ENCODE peak calls at places on chromosomes 5 and 9, in seven cellular contexts. One of them, this sample, is unnamed.

GRCh38 chr9:129776938-129777768 is 24.3 kb upstream of the PTGES start:
- DNase-seq in uterus: peak
- DNase-seq in GM12878: no peak
- DNase-seq in spleen: peak
- DNase-seq in testis: peak
- DNase-seq in ovary: peak
- DNase-seq in stomach: peak
- DNase-seq in this sample: peak

GRCh38 chr9:35728041-35728971 is 3.7 kb downstream of the TLN1 start:
- DNase-seq in uterus: peak
- DNase-seq in GM12878: no peak
- DNase-seq in spleen: peak
- DNase-seq in testis: peak
- DNase-seq in ovary: peak
- DNase-seq in stomach: peak
- DNase-seq in this sample: peak

GRCh38 chr9:122900791-122901190 is 4.4 kb downstream of the RC3H2 start:
- DNase-seq in uterus: no peak
- DNase-seq in GM12878: no peak
- DNase-seq in spleen: no peak
- DNase-seq in testis: no peak
- DNase-seq in ovary: no peak
- DNase-seq in stomach: no peak
- DNase-seq in this sample: no peak

GRCh38 chr5:43889238-43889637 is 286.3 kb downstream of the NNT start:
- DNase-seq in uterus: no peak
- DNase-seq in GM12878: no peak
- DNase-seq in spleen: no peak
- DNase-seq in testis: no peak
- DNase-seq in ovary: no peak
- DNase-seq in stomach: no peak
- DNase-seq in this sample: no peak

GRCh38 chr9:76996700-76997099 is 22.8 kb upstream of the FOXB2 start:
- DNase-seq in uterus: peak
- DNase-seq in GM12878: no peak
- DNase-seq in spleen: no peak
- DNase-seq in testis: peak
- DNase-seq in ovary: no peak
- DNase-seq in stomach: no peak
- DNase-seq in this sample: peak

GRCh38 chr9:36855443-36856315 is 178.4 kb downstream of the PAX5 start:
- DNase-seq in uterus: no peak
- DNase-seq in GM12878: no peak
- DNase-seq in spleen: no peak
- DNase-seq in testis: no peak
- DNase-seq in ovary: no peak
- DNase-seq in stomach: no peak
- DNase-seq in this sample: no peak

GRCh38 chr5:140295414-140295813 is 7.5 kb downstream of the PFDN1 start:
- DNase-seq in uterus: peak
- DNase-seq in GM12878: no peak
- DNase-seq in spleen: no peak
- DNase-seq in testis: peak
- DNase-seq in ovary: no peak
- DNase-seq in stomach: peak
- DNase-seq in this sample: peak

GRCh38 chr5:151345808-151346478 is 1.4 kb downstream of the SLC36A2 start:
- DNase-seq in uterus: no peak
- DNase-seq in GM12878: no peak
- DNase-seq in spleen: no peak
- DNase-seq in testis: no peak
- DNase-seq in ovary: no peak
- DNase-seq in stomach: no peak
- DNase-seq in this sample: no peak

GRCh38 chr5:136420168-136420916 is 55.0 kb upstream of the TRPC7 start:
- DNase-seq in uterus: no peak
- DNase-seq in GM12878: no peak
- DNase-seq in spleen: no peak
- DNase-seq in testis: no peak
- DNase-seq in ovary: no peak
- DNase-seq in stomach: no peak
- DNase-seq in this sample: no peak

GRCh38 chr5:174581483-174581882 is 142.9 kb upstream of the MSX2 start:
- DNase-seq in uterus: no peak
- DNase-seq in GM12878: no peak
- DNase-seq in spleen: no peak
- DNase-seq in testis: peak
- DNase-seq in ovary: no peak
- DNase-seq in stomach: peak
- DNase-seq in this sample: no peak

GRCh38 chr9:15909297-15909696 is 356.5 kb downstream of the CCDC171 start:
- DNase-seq in uterus: peak
- DNase-seq in GM12878: no peak
- DNase-seq in spleen: no peak
- DNase-seq in testis: no peak
- DNase-seq in ovary: no peak
- DNase-seq in stomach: no peak
- DNase-seq in this sample: no peak

GRCh38 chr5:81552844-81553569 is 159.1 kb upstream of the ACOT12 start:
- DNase-seq in uterus: no peak
- DNase-seq in GM12878: no peak
- DNase-seq in spleen: no peak
- DNase-seq in testis: no peak
- DNase-seq in ovary: no peak
- DNase-seq in stomach: no peak
- DNase-seq in this sample: no peak

GRCh38 chr5:149240354-149240998 is 31.2 kb upstream of the AFAP1L1 start:
- DNase-seq in uterus: peak
- DNase-seq in GM12878: no peak
- DNase-seq in spleen: peak
- DNase-seq in testis: peak
- DNase-seq in ovary: no peak
- DNase-seq in stomach: peak
- DNase-seq in this sample: no peak

DNA sequence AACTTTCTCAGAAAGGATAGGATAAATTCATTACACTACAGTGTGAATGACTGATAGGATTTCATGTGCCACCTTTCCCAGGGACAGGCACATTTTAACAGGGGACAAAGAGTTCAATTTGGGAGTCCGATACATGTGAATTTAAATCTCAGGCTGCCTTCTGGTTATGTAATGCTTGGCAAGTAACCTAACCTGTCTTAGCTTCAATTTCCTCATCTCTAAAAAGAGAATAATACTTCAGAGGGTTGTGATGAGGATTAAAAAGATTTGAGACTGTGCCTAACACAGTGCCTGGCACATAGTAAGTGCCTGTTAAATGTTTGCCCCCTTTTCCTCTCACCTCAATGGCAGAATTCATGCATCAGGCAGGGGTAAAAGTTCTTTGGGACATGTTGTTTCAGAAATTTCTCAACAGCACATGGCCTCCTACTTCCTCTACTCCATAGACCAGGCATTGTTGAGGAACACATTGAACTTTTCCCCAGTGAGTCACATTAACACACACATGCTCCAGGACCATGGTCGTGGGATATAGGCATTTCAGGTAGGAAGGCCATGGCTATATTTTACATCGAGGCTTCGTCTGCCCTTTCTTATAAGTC is 94.6 kb upstream of the EGFLAM start:
- DNase-seq in uterus: no peak
- DNase-seq in GM12878: no peak
- DNase-seq in spleen: no peak
- DNase-seq in testis: no peak
- DNase-seq in ovary: no peak
- DNase-seq in stomach: no peak
- DNase-seq in this sample: no peak
- H3K4me3 ChIP-seq in uterus: no peak
- H3K4me3 ChIP-seq in GM12878: no peak
- H3K4me3 ChIP-seq in spleen: no peak
- H3K4me3 ChIP-seq in testis: no peak
- H3K4me3 ChIP-seq in ovary: no peak
- H3K4me3 ChIP-seq in stomach: no peak
- H3K4me3 ChIP-seq in this sample: no peak

GRCh38 chr5:114789773-114790402 is 379.8 kb downstream of the TRIM36 start:
- DNase-seq in uterus: no peak
- DNase-seq in GM12878: no peak
- DNase-seq in spleen: no peak
- DNase-seq in testis: no peak
- DNase-seq in ovary: no peak
- DNase-seq in stomach: no peak
- DNase-seq in this sample: no peak
- TF ChIP-seq CTCF in uterus: no peak
- TF ChIP-seq CTCF in GM12878: peak
- TF ChIP-seq CTCF in spleen: no peak
- TF ChIP-seq CTCF in testis: no peak
- TF ChIP-seq CTCF in ovary: no peak
- TF ChIP-seq CTCF in stomach: no peak
- TF ChIP-seq CTCF in this sample: peak

DNA sequence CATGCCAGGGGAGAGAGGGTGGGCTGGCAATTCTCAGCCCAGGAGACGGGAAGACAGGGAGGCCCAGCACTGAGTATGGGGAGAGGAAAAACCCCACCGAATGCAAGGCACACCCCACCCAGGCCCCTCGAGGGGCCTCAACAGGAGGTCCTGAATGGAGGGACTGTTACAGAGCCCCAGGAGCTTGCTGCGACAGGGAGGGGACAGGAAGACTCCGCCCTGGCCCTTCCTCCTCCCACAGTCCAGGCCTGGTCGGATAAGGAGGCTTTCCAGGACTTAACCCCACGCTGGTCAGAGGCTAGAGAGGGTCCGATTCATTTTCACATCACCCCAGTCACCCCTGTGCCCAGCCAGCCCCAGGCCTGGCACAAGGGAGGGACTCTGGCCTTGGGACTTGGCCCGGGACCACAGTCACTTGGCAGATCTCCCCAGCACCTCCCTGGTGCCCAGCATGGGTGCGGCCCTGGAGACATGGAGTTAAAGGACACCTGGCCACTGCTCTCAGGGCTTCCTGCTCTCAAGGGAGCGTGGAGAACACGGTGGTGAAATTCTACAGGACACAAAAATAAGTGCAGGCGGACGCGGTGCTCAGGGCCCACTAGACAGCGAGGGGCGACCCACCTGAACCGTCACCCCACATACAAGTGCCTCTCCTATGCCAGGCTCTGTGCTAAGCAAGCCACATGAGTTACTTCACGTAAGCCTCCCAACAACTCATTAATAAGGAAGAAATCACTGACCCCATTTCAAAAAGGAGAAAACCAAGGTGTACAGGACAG is 44.8 kb upstream of the STXBP1 start:
- DNase-seq in uterus: peak
- DNase-seq in GM12878: no peak
- DNase-seq in spleen: no peak
- DNase-seq in testis: peak
- DNase-seq in ovary: peak
- DNase-seq in stomach: peak
- DNase-seq in this sample: peak
- TF ChIP-seq POLR2A in uterus: no peak
- TF ChIP-seq POLR2A in GM12878: no peak
- TF ChIP-seq POLR2A in spleen: no peak
- TF ChIP-seq POLR2A in testis: no peak
- TF ChIP-seq POLR2A in ovary: no peak
- TF ChIP-seq POLR2A in stomach: no peak
- TF ChIP-seq POLR2A in this sample: no peak

GRCh38 chr5:56668996-56669395 is 146.4 kb upstream of the MAP3K1 start:
- DNase-seq in uterus: no peak
- DNase-seq in GM12878: no peak
- DNase-seq in spleen: no peak
- DNase-seq in testis: no peak
- DNase-seq in ovary: no peak
- DNase-seq in stomach: no peak
- DNase-seq in this sample: no peak
- H3K4me3 ChIP-seq in uterus: no peak
- H3K4me3 ChIP-seq in GM12878: no peak
- H3K4me3 ChIP-seq in spleen: no peak
- H3K4me3 ChIP-seq in testis: no peak
- H3K4me3 ChIP-seq in ovary: no peak
- H3K4me3 ChIP-seq in stomach: no peak
- H3K4me3 ChIP-seq in this sample: no peak

GRCh38 chr5:129271309-129271708 is 176.8 kb downstream of the ISOC1 start:
- DNase-seq in uterus: no peak
- DNase-seq in GM12878: no peak
- DNase-seq in spleen: no peak
- DNase-seq in testis: peak
- DNase-seq in ovary: no peak
- DNase-seq in stomach: no peak
- DNase-seq in this sample: no peak
- TF ChIP-seq CTCF in uterus: no peak
- TF ChIP-seq CTCF in GM12878: peak
- TF ChIP-seq CTCF in spleen: no peak
- TF ChIP-seq CTCF in testis: no peak
- TF ChIP-seq CTCF in ovary: no peak
- TF ChIP-seq CTCF in stomach: no peak
- TF ChIP-seq CTCF in this sample: no peak

GRCh38 chr9:128656416-128657343 is at the start of gene DYNC2I2:
- DNase-seq in uterus: peak
- DNase-seq in GM12878: peak
- DNase-seq in spleen: peak
- DNase-seq in testis: peak
- DNase-seq in ovary: peak
- DNase-seq in stomach: peak
- DNase-seq in this sample: peak
- TF ChIP-seq POLR2A in uterus: peak
- TF ChIP-seq POLR2A in GM12878: peak
- TF ChIP-seq POLR2A in spleen: no peak
- TF ChIP-seq POLR2A in testis: no peak
- TF ChIP-seq POLR2A in ovary: peak
- TF ChIP-seq POLR2A in stomach: no peak
- TF ChIP-seq POLR2A in this sample: peak

GRCh38 chr9:93183106-93183662 is 755 bp upstream of the WNK2 start:
- DNase-seq in uterus: no peak
- DNase-seq in GM12878: no peak
- DNase-seq in spleen: no peak
- DNase-seq in testis: no peak
- DNase-seq in ovary: no peak
- DNase-seq in stomach: no peak
- DNase-seq in this sample: peak
- H3K4me3 ChIP-seq in uterus: no peak
- H3K4me3 ChIP-seq in GM12878: no peak
- H3K4me3 ChIP-seq in spleen: no peak
- H3K4me3 ChIP-seq in testis: peak
- H3K4me3 ChIP-seq in ovary: peak
- H3K4me3 ChIP-seq in stomach: peak
- H3K4me3 ChIP-seq in this sample: peak

DNA sequence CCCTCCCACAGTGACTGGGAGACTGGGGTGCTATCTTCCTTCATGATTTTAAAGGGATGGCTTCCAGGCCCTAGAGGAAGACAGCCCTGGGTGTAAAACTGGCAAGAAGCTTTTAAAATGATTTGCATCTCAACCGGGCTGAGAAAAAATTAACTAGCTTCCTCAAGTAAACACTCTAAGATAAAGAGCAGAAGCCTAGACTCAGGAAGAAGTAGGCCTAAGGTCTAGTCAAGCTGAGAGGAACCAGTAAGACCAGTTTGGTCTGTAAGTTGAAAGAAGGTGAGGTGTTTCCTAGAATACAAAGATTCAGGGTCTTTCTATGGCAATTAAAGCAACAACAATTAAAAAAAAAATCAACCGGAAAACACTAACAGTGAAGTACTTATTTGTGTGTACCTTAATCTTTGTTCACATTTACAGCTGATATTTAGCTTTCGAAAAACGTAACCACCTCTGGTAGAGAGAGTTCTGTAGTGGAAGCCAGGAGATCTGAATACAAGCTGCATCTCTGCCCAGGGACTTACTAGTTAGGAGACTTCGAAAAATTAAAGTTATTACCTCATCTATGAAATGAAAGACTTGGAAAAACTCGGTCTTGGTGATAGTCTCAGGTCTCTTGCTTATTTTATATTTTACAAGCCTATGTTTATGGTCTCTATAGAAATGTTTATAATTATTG is 75.7 kb downstream of the TUSC1 start:
- DNase-seq in uterus: no peak
- DNase-seq in GM12878: no peak
- DNase-seq in spleen: no peak
- DNase-seq in testis: no peak
- DNase-seq in ovary: no peak
- DNase-seq in stomach: no peak
- DNase-seq in this sample: no peak
- TF ChIP-seq CTCF in uterus: no peak
- TF ChIP-seq CTCF in GM12878: no peak
- TF ChIP-seq CTCF in spleen: no peak
- TF ChIP-seq CTCF in testis: no peak
- TF ChIP-seq CTCF in ovary: no peak
- TF ChIP-seq CTCF in stomach: no peak
- TF ChIP-seq CTCF in this sample: no peak